ENCODE peak calls at places on chromosome 7, in six cellular contexts. T is GM12878, B is HepG2, N is WTC11, D is H1, W is K562. E is an unnamed sample.

GRCh38 chr7:148020679-148021078 is 569.9 kb upstream of the C7orf33 start:
- DNase-seq in D (no peak), B (no peak), N (no peak), T (no peak), W (no peak), E (peak)

GRCh38 chr7:71974611-71975010 is 437.5 kb downstream of the CALN1 start:
- DNase-seq in N (no peak), D (no peak), T (no peak), B (no peak), W (no peak), E (no peak)

GRCh38 chr7:79723833-79724608 is 270.6 kb upstream of the MAGI2 start:
- DNase-seq in W (no peak), D (no peak), N (no peak), B (no peak), T (no peak), E (no peak)

GRCh38 chr7:101519324-101520017 is 109.6 kb downstream of the MYL10 start:
- DNase-seq in B (no peak), N (no peak), D (no peak), T (no peak), W (no peak), E (no peak)

GRCh38 chr7:21642422-21642821 is 99.6 kb downstream of the DNAH11 start:
- DNase-seq in D (no peak), W (no peak), B (no peak), N (no peak), T (no peak), E (peak)

GRCh38 chr7:37824987-37825509 is 23.3 kb upstream of the NME8 start:
- DNase-seq in D (no peak), N (no peak), B (no peak), W (no peak), T (no peak), E (no peak)

GRCh38 chr7:106610996-106611886 is 49.7 kb downstream of the CCDC71L start:
- DNase-seq in B (no peak), W (no peak), N (no peak), D (no peak), T (peak), E (peak)

GRCh38 chr7:73995330-73995729 is 32.6 kb upstream of the ELN start:
- DNase-seq in B (no peak), N (no peak), D (no peak), W (no peak), T (no peak), E (no peak)

GRCh38 chr7:111743244-111743852 is 181.1 kb upstream of the IMMP2L start:
- DNase-seq in D (no peak), N (no peak), W (no peak), T (no peak), B (no peak), E (peak)

GRCh38 chr7:100192951-100193350 is 15.2 kb downstream of the STAG3 start:
- DNase-seq in D (no peak), T (no peak), W (no peak), N (no peak), B (no peak), E (no peak)

GRCh38 chr7:100190059-100190711 is 12.5 kb downstream of the STAG3 start:
- DNase-seq in D (no peak), T (no peak), W (peak), N (no peak), B (peak), E (peak)

GRCh38 chr7:100189061-100189460 is 11.3 kb downstream of the STAG3 start:
- DNase-seq in B (no peak), D (no peak), W (peak), N (no peak), T (no peak), E (no peak)

GRCh38 chr7:100195222-100195621 is 17.5 kb downstream of the STAG3 start:
- DNase-seq in T (no peak), W (no peak), B (no peak), D (no peak), N (no peak), E (no peak)

GRCh38 chr7:100191775-100192174 is 14.1 kb downstream of the STAG3 start:
- DNase-seq in T (no peak), W (no peak), N (no peak), D (no peak), B (no peak), E (no peak)
- TF ChIP-seq CREB1 in T (no peak), W (no peak), N (no peak), D (no peak), B (no peak), E (no peak)

GRCh38 chr7:114412548-114412947 is 2.1 kb upstream of the FOXP2 start:
- DNase-seq in D (no peak), B (no peak), N (no peak), W (no peak), T (no peak), E (no peak)

GRCh38 chr7:114414151-114415053 is at the start of gene FOXP2:
- DNase-seq in D (no peak), T (no peak), B (peak), N (no peak), W (no peak), E (no peak)

GRCh38 chr7:114413741-114414140 is 874 bp upstream of the FOXP2 start:
- DNase-seq in B (no peak), W (no peak), N (no peak), D (no peak), T (no peak), E (no peak)

GRCh38 chr7:114405427-114405826 is 9.2 kb upstream of the FOXP2 start:
- DNase-seq in B (peak), T (no peak), N (no peak), W (peak), D (no peak), E (peak)

DNA sequence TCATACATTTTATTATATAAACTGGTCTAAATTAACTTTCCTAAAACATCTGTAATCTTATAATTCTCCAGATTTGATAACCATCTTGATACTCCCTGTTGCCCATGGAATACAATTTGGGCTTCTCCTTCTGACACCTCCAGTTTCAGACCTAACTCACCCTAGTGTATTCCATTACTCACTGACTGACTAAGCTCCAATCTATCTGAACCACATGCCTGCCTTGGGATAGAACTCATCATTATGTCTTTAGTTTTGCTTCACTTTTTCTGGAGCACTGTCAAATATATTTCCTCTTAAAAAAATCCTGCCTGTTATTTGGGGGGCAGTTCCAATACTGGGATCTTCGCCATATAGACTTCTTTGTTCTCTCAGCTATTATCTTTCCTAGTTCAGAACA is 4.9 kb upstream of the FOXP2 start:
- DNase-seq in B (no peak), W (no peak), N (no peak), T (no peak), D (no peak), E (no peak)
- TF ChIP-seq CREB1 in B (no peak), W (no peak), N (no peak), T (no peak), D (no peak), E (no peak)

GRCh38 chr7:82444220-82445049 is 858 bp upstream of the CACNA2D1 start:
- DNase-seq in B (no peak), N (peak), T (no peak), W (no peak), D (no peak), E (peak)

GRCh38 chr7:82443044-82443800 is at the start of gene CACNA2D1:
- DNase-seq in N (peak), D (peak), T (no peak), W (no peak), B (no peak), E (peak)

GRCh38 chr7:82443801-82444219 is 233 bp upstream of the CACNA2D1 start:
- DNase-seq in T (no peak), B (no peak), W (no peak), D (peak), N (peak), E (peak)

GRCh38 chr7:82441916-82442478 is 1.6 kb downstream of the CACNA2D1 start:
- DNase-seq in T (no peak), D (no peak), N (no peak), B (no peak), W (no peak), E (peak)

DNA sequence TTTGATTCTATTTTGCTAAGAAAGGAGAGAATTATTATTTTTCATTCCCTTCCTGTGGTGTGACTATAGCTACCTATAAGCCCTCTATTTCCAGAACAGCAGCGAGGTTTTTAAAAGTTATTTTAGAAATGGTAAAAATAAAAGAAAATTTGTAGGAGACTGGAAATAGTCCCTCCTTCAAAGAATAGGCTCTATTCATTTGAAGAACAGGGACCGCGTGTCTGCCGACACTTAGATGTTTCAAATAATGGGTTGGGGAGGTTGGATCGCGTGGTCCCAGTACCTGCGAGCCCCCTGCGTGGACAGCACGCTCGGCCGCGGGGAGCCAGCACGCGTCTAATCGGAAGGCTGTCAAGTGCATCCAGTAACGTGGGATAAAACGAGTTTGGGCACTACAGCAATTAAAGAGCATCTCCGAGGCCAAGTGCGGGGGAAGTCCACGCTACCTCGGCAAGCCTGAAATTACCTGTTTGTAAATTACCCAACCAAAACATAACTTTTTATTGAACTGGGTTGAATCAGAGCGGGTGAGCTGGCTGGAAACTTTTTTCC is 1.0 kb downstream of the CACNA2D1 start:
- DNase-seq in B (no peak), W (no peak), D (peak), T (no peak), N (no peak), E (peak)
- TF ChIP-seq CREB1 in B (no peak), W (no peak), D (no peak), T (no peak), N (no peak), E (no peak)

GRCh38 chr7:47145326-47145725 is 436.6 kb downstream of the TNS3 start:
- DNase-seq in D (no peak), B (no peak), N (no peak), T (no peak), W (no peak), E (no peak)

GRCh38 chr7:47145982-47146381 is 435.9 kb downstream of the TNS3 start:
- DNase-seq in T (no peak), B (no peak), N (no peak), D (no peak), W (no peak), E (no peak)

GRCh38 chr7:47142867-47143175 is 439.1 kb downstream of the TNS3 start:
- DNase-seq in N (no peak), W (no peak), T (no peak), B (no peak), D (no peak), E (no peak)

GRCh38 chr7:47142169-47142866 is 439.6 kb downstream of the TNS3 start:
- DNase-seq in B (no peak), D (no peak), W (no peak), N (no peak), T (no peak), E (no peak)

GRCh38 chr7:47143344-47143743 is 438.6 kb downstream of the TNS3 start:
- DNase-seq in N (no peak), T (no peak), B (no peak), D (no peak), W (no peak), E (no peak)
- TF ChIP-seq CREB1 in N (no peak), T (no peak), B (no peak), D (no peak), W (no peak), E (no peak)

GRCh38 chr7:27179030-27179429 is 4.9 kb upstream of the HOXA10 start:
- DNase-seq in W (no peak), D (peak), B (no peak), T (no peak), N (no peak), E (no peak)
- TF ChIP-seq CREB1 in W (no peak), D (no peak), B (no peak), T (no peak), N (no peak), E (no peak)

GRCh38 chr7:136868496-136869005 is at the start of gene CHRM2:
- DNase-seq in B (no peak), N (peak), T (no peak), D (peak), W (no peak), E (peak)
- TF ChIP-seq CREB1 in B (no peak), N (no peak), T (no peak), D (no peak), W (no peak), E (no peak)

GRCh38 chr7:27740449-27741086 is 606 bp downstream of the TAX1BP1 start:
- DNase-seq in W (peak), N (peak), T (peak), B (peak), D (peak), E (peak)
- TF ChIP-seq CREB1 in W (no peak), N (no peak), T (peak), B (no peak), D (no peak), E (no peak)

DNA sequence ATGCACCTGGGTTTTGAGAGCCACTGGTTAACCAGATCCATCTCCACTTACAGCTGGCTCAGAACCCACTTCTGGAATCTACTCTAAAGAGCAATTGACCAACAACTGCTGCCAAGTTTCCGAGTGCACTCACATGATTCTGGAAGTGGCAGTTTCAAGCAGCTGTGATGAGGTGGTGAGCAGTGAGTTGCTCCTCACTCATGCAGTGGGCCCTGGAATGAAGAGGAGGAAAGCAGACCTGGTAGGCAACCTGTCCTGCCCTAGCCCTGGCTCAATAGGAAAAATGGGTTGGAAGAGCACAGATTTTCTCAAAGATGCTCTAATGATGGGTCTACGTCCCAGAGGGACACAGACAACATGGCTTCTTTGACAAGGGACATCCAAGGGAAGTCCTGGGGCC is 70.7 kb upstream of the NPY start:
- DNase-seq in D (no peak), W (no peak), T (no peak), B (no peak), N (no peak), E (no peak)
- TF ChIP-seq CREB1 in D (no peak), W (no peak), T (no peak), B (no peak), N (no peak), E (no peak)

GRCh38 chr7:132190683-132191082 is 385.6 kb downstream of the PLXNA4 start:
- DNase-seq in T (no peak), N (no peak), B (no peak), W (no peak), D (no peak), E (no peak)

GRCh38 chr7:132187869-132188789 is 388.1 kb downstream of the PLXNA4 start:
- DNase-seq in N (peak), D (peak), B (no peak), T (no peak), W (no peak), E (peak)

GRCh38 chr7:132189881-132190280 is 386.4 kb downstream of the PLXNA4 start:
- DNase-seq in T (no peak), W (no peak), N (no peak), B (no peak), D (no peak), E (no peak)

GRCh38 chr7:132185150-132185549 is 391.1 kb downstream of the PLXNA4 start:
- DNase-seq in B (no peak), N (no peak), D (no peak), W (no peak), T (no peak), E (no peak)

GRCh38 chr7:132187391-132187790 is 388.9 kb downstream of the PLXNA4 start:
- DNase-seq in W (no peak), N (no peak), B (no peak), T (no peak), D (no peak), E (no peak)
- TF ChIP-seq CREB1 in W (no peak), N (no peak), B (no peak), T (no peak), D (no peak), E (no peak)

E was measured in GM23338.